ENCODE peak calls at places on chromosomes 7 and 10, in six cellular contexts. H is ovary, N is body of pancreas, V is astrocyte of the spinal cord, X is transverse colon, K is Panc1. I is an unnamed sample.

GRCh38 chr10:115830260-115830970 is 442.6 kb downstream of the GFRA1 start:
- DNase-seq in K (no peak), X (no peak), N (no peak), H (no peak), V (peak; percentile 42), I (no peak)

GRCh38 chr10:4196948-4197390 is 412.0 kb upstream of the KLF6 start:
- DNase-seq in N (no peak), X (no peak), K (no peak), V (peak; percentile 54), H (no peak), I (no peak)

GRCh38 chr7:99679032-99679399 is 780 bp downstream of the CYP3A5 start:
- DNase-seq in K (peak; percentile 8), N (peak; percentile 48), V (no peak), X (peak; percentile 65), H (no peak), I (no peak)

GRCh38 chr10:69279110-69279509 is 814 bp downstream of the HK1 start:
- DNase-seq in V (no peak), K (no peak), N (no peak), H (no peak), X (no peak), I (no peak)

GRCh38 chr10:61160253-61160652 is 216.3 kb upstream of the RHOBTB1 start:
- DNase-seq in V (no peak), K (no peak), N (no peak), X (no peak), H (no peak), I (no peak)

GRCh38 chr10:72375173-72375572 is 20.5 kb upstream of the DNAJB12 start:
- DNase-seq in X (no peak), V (no peak), H (no peak), N (no peak), K (no peak), I (no peak)

GRCh38 chr10:132974886-132975881 is 32.8 kb upstream of the CFAP46 start:
- DNase-seq in V (no peak), X (no peak), H (no peak), N (no peak), K (no peak), I (no peak)

GRCh38 chr7:22586806-22587180 is 86.8 kb upstream of the STEAP1B start:
- DNase-seq in N (no peak), X (no peak), V (no peak), H (no peak), K (no peak), I (no peak)

GRCh38 chr10:111344804-111345203 is 268.0 kb downstream of the ADRA2A start:
- DNase-seq in X (no peak), H (no peak), N (no peak), K (no peak), V (no peak), I (no peak)

GRCh38 chr10:131429942-131430341 is 118.4 kb upstream of the TCERG1L start:
- DNase-seq in X (no peak), H (no peak), N (no peak), V (no peak), K (no peak), I (no peak)

GRCh38 chr10:34866848-34867247 is 51.8 kb upstream of the PARD3 start:
- DNase-seq in X (peak; percentile 31), N (peak; percentile 10), K (no peak), V (no peak), H (no peak), I (no peak)

GRCh38 chr7:156475666-156476065 is 164.9 kb upstream of the RNF32 start:
- DNase-seq in H (peak; percentile 28), V (peak; percentile 72), X (no peak), K (no peak), N (no peak), I (no peak)

GRCh38 chr7:70738080-70738479 is 393.9 kb upstream of the GALNT17 start:
- DNase-seq in K (no peak), N (no peak), X (peak; percentile 52), V (peak; percentile 56), H (no peak), I (no peak)

GRCh38 chr10:47419421-47419820 is 35.3 kb upstream of the ZNF488 start:
- DNase-seq in N (no peak), K (no peak), X (no peak), V (no peak), H (no peak), I (no peak)

GRCh38 chr10:101775273-101776131 is at the start of gene FGF8:
- DNase-seq in V (no peak), K (no peak), N (no peak), H (no peak), X (no peak), I (no peak)

GRCh38 chr10:1048349-1048731 is 579 bp downstream of the IDI1 start:
- DNase-seq in X (peak; percentile 60), V (no peak), K (no peak), H (no peak), N (peak; percentile 43), I (no peak)

GRCh38 chr10:47137311-47137851 is 162.6 kb upstream of the GDF10 start:
- DNase-seq in X (no peak), V (peak; percentile 78), H (no peak), K (no peak), N (no peak), I (no peak)

GRCh38 chr10:97531401-97531985 is 32.8 kb downstream of the UBTD1 start:
- DNase-seq in K (no peak), X (no peak), V (peak; percentile 48), N (no peak), H (no peak), I (no peak)

GRCh38 chr10:31142026-31142425 is 110.4 kb upstream of the ZNF438 start:
- DNase-seq in V (peak; percentile 92), K (no peak), N (no peak), X (no peak), H (no peak), I (no peak)

GRCh38 chr10:60185426-60185825 is 204.2 kb downstream of the ANK3 start:
- DNase-seq in V (no peak), K (no peak), H (no peak), X (no peak), N (no peak), I (no peak)

GRCh38 chr10:78512205-78512550 is 478.5 kb downstream of the RPS24 start:
- DNase-seq in X (no peak), K (no peak), V (no peak), H (no peak), N (no peak), I (no peak)

GRCh38 chr7:70727861-70728260 is 404.1 kb upstream of the GALNT17 start:
- DNase-seq in V (no peak), X (no peak), H (no peak), K (no peak), N (no peak), I (no peak)

GRCh38 chr10:24415455-24416169 is 206.7 kb downstream of the KIAA1217 start:
- DNase-seq in V (peak; percentile 81), K (no peak), X (peak; percentile 90), H (peak; percentile 87), N (peak; percentile 54), I (no peak)

GRCh38 chr10:94608530-94608929 is 62.9 kb downstream of the HELLS start:
- DNase-seq in K (no peak), N (no peak), X (no peak), V (no peak), H (no peak), I (no peak)

GRCh38 chr10:119724630-119725549 is 960 bp upstream of the INPP5F start:
- DNase-seq in H (peak; percentile 32), X (no peak), K (no peak), N (no peak), V (peak; percentile 42), I (no peak)

GRCh38 chr7:127876393-127876792 is 154.8 kb downstream of the LRRC4 start:
- DNase-seq in K (no peak), X (no peak), V (peak; percentile 29), N (no peak), H (no peak), I (no peak)

GRCh38 chr7:106767498-106768323 is 97.4 kb upstream of the PIK3CG start:
- DNase-seq in K (no peak), N (no peak), X (no peak), H (no peak), V (peak; percentile 56), I (peak; percentile 40)

GRCh38 chr10:86363184-86363832 is 3.3 kb downstream of the GRID1 start:
- DNase-seq in X (no peak), V (no peak), N (peak; percentile 59), H (peak; percentile 53), K (no peak), I (no peak)
- H3K4me3 ChIP-seq in X (peak overlapping the region; percentile 2), V (no peak overlapping the region), N (no peak overlapping the region), H (no peak overlapping the region), K (no peak overlapping the region), I (no peak overlapping the region)

GRCh38 chr10:49412571-49412970 is 16.7 kb upstream of the DRGX start:
- DNase-seq in N (no peak), X (no peak), K (no peak), H (no peak), V (no peak), I (no peak)

GRCh38 chr10:49407552-49408137 is 11.8 kb upstream of the DRGX start:
- DNase-seq in K (peak; percentile 51), H (peak; percentile 47), X (peak; percentile 75), N (peak; percentile 91), V (peak; percentile 68), I (peak; percentile 22)

GRCh38 chr10:49410365-49411074 is 14.6 kb upstream of the DRGX start:
- DNase-seq in V (no peak), X (no peak), K (no peak), H (no peak), N (peak; percentile 89), I (no peak)

GRCh38 chr10:49409755-49410154 is 13.9 kb upstream of the DRGX start:
- DNase-seq in X (no peak), H (no peak), V (no peak), N (peak; percentile 72), K (no peak), I (no peak)

DNA sequence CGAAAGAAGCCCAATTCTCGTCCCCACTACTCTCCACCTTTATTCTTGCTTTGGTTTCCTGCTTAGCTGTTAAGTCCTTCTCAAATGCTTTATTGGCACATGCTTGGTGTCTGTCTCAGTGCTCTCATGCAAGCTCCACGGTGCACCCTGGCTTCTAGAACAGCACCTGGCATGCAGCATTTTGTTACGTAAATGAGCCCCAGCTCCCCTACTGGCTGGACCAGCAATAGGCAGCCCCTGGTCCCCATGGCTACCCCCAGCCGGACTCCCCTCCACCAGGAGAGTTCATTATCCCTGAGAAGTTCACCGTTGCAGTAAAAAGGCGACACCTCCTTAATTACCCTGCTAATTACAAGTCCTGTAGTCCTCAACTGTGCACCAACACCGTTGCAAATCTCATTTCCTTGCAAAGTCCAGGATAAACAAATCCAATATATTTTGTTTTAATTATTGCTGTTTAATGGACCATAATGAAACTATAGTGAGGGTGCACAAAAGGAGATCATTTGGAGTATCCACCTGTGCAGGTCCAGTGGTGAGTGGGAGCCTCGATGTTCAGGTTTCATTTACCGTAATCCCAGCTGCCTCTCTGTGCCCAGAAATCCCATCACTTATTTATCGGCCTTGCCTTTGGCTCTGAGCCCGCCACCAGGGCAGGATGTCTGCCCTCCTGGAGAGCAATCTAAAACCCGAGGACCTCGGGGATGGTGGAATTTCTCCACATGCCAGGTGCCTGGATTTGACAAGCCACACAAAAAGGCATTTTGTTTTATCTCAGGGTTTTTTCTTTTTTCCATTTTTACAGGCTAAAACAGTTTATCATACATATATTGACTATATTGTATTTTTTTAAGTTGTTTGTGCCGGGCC is 12.8 kb upstream of the DRGX start:
- DNase-seq in V (no peak), H (no peak), X (no peak), N (peak; percentile 60), K (no peak), I (no peak)
- TF ChIP-seq CTCF in V (peak; percentile 13), H (no peak), X (no peak), N (no peak), K (no peak), I (peak; percentile 64)

GRCh38 chr7:24665564-24666294 is 91.5 kb downstream of the GSDME start:
- DNase-seq in V (peak; percentile 59), N (peak; percentile 46), X (peak; percentile 11), K (peak; percentile 36), H (no peak), I (peak; percentile 19)
- H3K4me3 ChIP-seq in V (no peak overlapping the region), N (no peak overlapping the region), X (no peak overlapping the region), K (no peak overlapping the region), H (no peak overlapping the region), I (no peak overlapping the region)

GRCh38 chr7:96004598-96004997 is 232.2 kb downstream of the DYNC1I1 start:
- DNase-seq in X (no peak), K (no peak), H (no peak), N (no peak), V (peak; percentile 6), I (no peak)
- TF ChIP-seq CTCF in X (no peak), K (no peak), H (no peak), N (no peak), V (peak; percentile 7), I (no peak)